ENCODE peak calls at places on chromosomes 3 and 15, in six cellular contexts. One of them, this sample, is unnamed.

GRCh38 chr3:107701299-107701698 is 178.5 kb downstream of the BBX start:
- DNase-seq in lower lobe of right lung: no peak
- DNase-seq in RCC 7860: no peak
- DNase-seq in fibroblast of mammary gland: no peak
- DNase-seq in suprapubic skin: no peak
- DNase-seq in non-pigmented ciliary epithelial cell: no peak
- DNase-seq in this sample: no peak

GRCh38 chr3:129182390-129183180 is 1.1 kb downstream of the CNBP start:
- DNase-seq in lower lobe of right lung: no peak
- DNase-seq in RCC 7860: no peak
- DNase-seq in fibroblast of mammary gland: peak
- DNase-seq in suprapubic skin: no peak
- DNase-seq in non-pigmented ciliary epithelial cell: no peak
- DNase-seq in this sample: no peak

GRCh38 chr3:127833281-127834032 is 11.1 kb upstream of the MGLL start:
- DNase-seq in lower lobe of right lung: no peak
- DNase-seq in RCC 7860: no peak
- DNase-seq in fibroblast of mammary gland: peak
- DNase-seq in suprapubic skin: no peak
- DNase-seq in non-pigmented ciliary epithelial cell: no peak
- DNase-seq in this sample: no peak

GRCh38 chr3:181631901-181632300 is 79.8 kb upstream of the SOX2 start:
- DNase-seq in lower lobe of right lung: no peak
- DNase-seq in RCC 7860: no peak
- DNase-seq in fibroblast of mammary gland: no peak
- DNase-seq in suprapubic skin: no peak
- DNase-seq in non-pigmented ciliary epithelial cell: no peak
- DNase-seq in this sample: no peak

GRCh38 chr15:40511472-40512133 is 40.8 kb downstream of the CHST14 start:
- DNase-seq in lower lobe of right lung: peak
- DNase-seq in RCC 7860: no peak
- DNase-seq in fibroblast of mammary gland: peak
- DNase-seq in suprapubic skin: peak
- DNase-seq in non-pigmented ciliary epithelial cell: no peak
- DNase-seq in this sample: peak

GRCh38 chr3:184620799-184621119 is 59.2 kb downstream of the EPHB3 start:
- DNase-seq in lower lobe of right lung: no peak
- DNase-seq in RCC 7860: no peak
- DNase-seq in fibroblast of mammary gland: no peak
- DNase-seq in suprapubic skin: no peak
- DNase-seq in non-pigmented ciliary epithelial cell: no peak
- DNase-seq in this sample: no peak

GRCh38 chr3:49411550-49411967 is 217 bp downstream of the RHOA start:
- DNase-seq in lower lobe of right lung: peak
- DNase-seq in RCC 7860: no peak
- DNase-seq in fibroblast of mammary gland: no peak
- DNase-seq in suprapubic skin: peak
- DNase-seq in non-pigmented ciliary epithelial cell: no peak
- DNase-seq in this sample: no peak

GRCh38 chr15:57437564-57437963 is 61.3 kb downstream of the CGNL1 start:
- DNase-seq in lower lobe of right lung: no peak
- DNase-seq in RCC 7860: no peak
- DNase-seq in fibroblast of mammary gland: no peak
- DNase-seq in suprapubic skin: no peak
- DNase-seq in non-pigmented ciliary epithelial cell: no peak
- DNase-seq in this sample: no peak

GRCh38 chr3:133138017-133138416 is 99.8 kb downstream of the TMEM108 start:
- DNase-seq in lower lobe of right lung: no peak
- DNase-seq in RCC 7860: no peak
- DNase-seq in fibroblast of mammary gland: no peak
- DNase-seq in suprapubic skin: no peak
- DNase-seq in non-pigmented ciliary epithelial cell: no peak
- DNase-seq in this sample: no peak

GRCh38 chr3:193190387-193190786 is 50.6 kb upstream of the PLAAT1 start:
- DNase-seq in lower lobe of right lung: no peak
- DNase-seq in RCC 7860: no peak
- DNase-seq in fibroblast of mammary gland: peak
- DNase-seq in suprapubic skin: no peak
- DNase-seq in non-pigmented ciliary epithelial cell: no peak
- DNase-seq in this sample: no peak

GRCh38 chr3:184149123-184149522 is 6.1 kb upstream of the DVL3 start:
- DNase-seq in lower lobe of right lung: no peak
- DNase-seq in RCC 7860: no peak
- DNase-seq in fibroblast of mammary gland: no peak
- DNase-seq in suprapubic skin: no peak
- DNase-seq in non-pigmented ciliary epithelial cell: no peak
- DNase-seq in this sample: no peak

GRCh38 chr3:194537732-194538247 is 51.0 kb upstream of the ATP13A3 start:
- DNase-seq in lower lobe of right lung: no peak
- DNase-seq in RCC 7860: peak
- DNase-seq in fibroblast of mammary gland: peak
- DNase-seq in suprapubic skin: no peak
- DNase-seq in non-pigmented ciliary epithelial cell: peak
- DNase-seq in this sample: no peak

GRCh38 chr15:72724028-72724427 is 38.0 kb downstream of the BBS4 start:
- DNase-seq in lower lobe of right lung: no peak
- DNase-seq in RCC 7860: no peak
- DNase-seq in fibroblast of mammary gland: peak
- DNase-seq in suprapubic skin: no peak
- DNase-seq in non-pigmented ciliary epithelial cell: no peak
- DNase-seq in this sample: no peak

GRCh38 chr15:36161781-36162212 is 417.6 kb upstream of the CDIN1 start:
- DNase-seq in lower lobe of right lung: no peak
- DNase-seq in RCC 7860: no peak
- DNase-seq in fibroblast of mammary gland: peak
- DNase-seq in suprapubic skin: peak
- DNase-seq in non-pigmented ciliary epithelial cell: peak
- DNase-seq in this sample: peak

GRCh38 chr3:48016336-48016973 is at the start of gene MAP4:
- DNase-seq in lower lobe of right lung: no peak
- DNase-seq in RCC 7860: peak
- DNase-seq in fibroblast of mammary gland: peak
- DNase-seq in suprapubic skin: no peak
- DNase-seq in non-pigmented ciliary epithelial cell: no peak
- DNase-seq in this sample: peak

GRCh38 chr3:193780810-193781472 is 187.9 kb downstream of the OPA1 start:
- DNase-seq in lower lobe of right lung: peak
- DNase-seq in RCC 7860: peak
- DNase-seq in fibroblast of mammary gland: peak
- DNase-seq in suprapubic skin: peak
- DNase-seq in non-pigmented ciliary epithelial cell: no peak
- DNase-seq in this sample: peak

GRCh38 chr3:58899159-58899952 is 150.5 kb downstream of the CFAP20DC start:
- DNase-seq in lower lobe of right lung: peak
- DNase-seq in RCC 7860: no peak
- DNase-seq in fibroblast of mammary gland: peak
- DNase-seq in suprapubic skin: peak
- DNase-seq in non-pigmented ciliary epithelial cell: no peak
- DNase-seq in this sample: peak

GRCh38 chr3:88219138-88219792 is 69.5 kb downstream of the C3orf38 start:
- DNase-seq in lower lobe of right lung: no peak
- DNase-seq in RCC 7860: no peak
- DNase-seq in fibroblast of mammary gland: peak
- DNase-seq in suprapubic skin: no peak
- DNase-seq in non-pigmented ciliary epithelial cell: no peak
- DNase-seq in this sample: peak

GRCh38 chr3:73442152-73442551 is 182.6 kb downstream of the PDZRN3 start:
- DNase-seq in lower lobe of right lung: no peak
- DNase-seq in RCC 7860: no peak
- DNase-seq in fibroblast of mammary gland: no peak
- DNase-seq in suprapubic skin: no peak
- DNase-seq in non-pigmented ciliary epithelial cell: no peak
- DNase-seq in this sample: no peak